ENCODE peak calls at places on chromosomes 6 and 20, in four cellular contexts. V, O, L and I are unnamed samples. For H3K9me3 and H3K27me3, the result is how much of the 10 kb centered on the place peaks cover.

GRCh38 chr6:158039571-158040050 is 57.9 kb downstream of the SYNJ2 start:
- DNase-seq in V (no peak), O (peak), L (peak), I (peak)

GRCh38 chr20:7770046-7770445 is 170.2 kb downstream of the HAO1 start:
- DNase-seq in V (no peak), O (no peak), L (no peak), I (no peak)

GRCh38 chr6:3825851-3826581 is 23.2 kb upstream of the FAM50B start:
- DNase-seq in V (peak), O (peak), L (peak), I (peak)

GRCh38 chr6:48597951-48598350 is 487.0 kb upstream of the PTCHD4 start:
- DNase-seq in V (no peak), O (no peak), L (no peak), I (no peak)

GRCh38 chr20:23231561-23232218 is 118.9 kb upstream of the NXT1 start:
- DNase-seq in V (no peak), O (no peak), L (no peak), I (peak)

GRCh38 chr6:45327956-45328522 is at the start of gene RUNX2:
- DNase-seq in V (no peak), O (no peak), L (no peak), I (peak)

GRCh38 chr6:146546440-146546839 is 2.8 kb downstream of the RAB32 start:
- DNase-seq in V (no peak), O (no peak), L (no peak), I (peak)

GRCh38 chr6:43016166-43016915 is 2.3 kb downstream of the KLHDC3 start:
- DNase-seq in V (no peak), O (no peak), L (no peak), I (no peak)

GRCh38 chr20:47957135-47957534 is 171.9 kb upstream of the SULF2 start:
- DNase-seq in V (no peak), O (no peak), L (no peak), I (no peak)

GRCh38 chr6:147149826-147150225 is 54.4 kb upstream of the STXBP5 start:
- DNase-seq in V (no peak), O (no peak), L (no peak), I (no peak)

GRCh38 chr6:38935051-38935450 is 113.5 kb upstream of the GLP1R start:
- DNase-seq in V (no peak), O (no peak), L (no peak), I (no peak)

GRCh38 chr6:9659848-9660247 is 755.0 kb downstream of the TFAP2A start:
- DNase-seq in V (no peak), O (no peak), L (no peak), I (no peak)

GRCh38 chr6:9657994-9658393 is 756.9 kb downstream of the TFAP2A start:
- DNase-seq in V (no peak), O (no peak), L (no peak), I (no peak)
- H3K9me3 ChIP-seq in V (under half), O (under half), L (under half), I (under half)

GRCh38 chr6:107971181-107971580 is 13.2 kb upstream of the SEC63 start:
- DNase-seq in V (no peak), O (no peak), L (no peak), I (no peak)
- H3K27me3 ChIP-seq in V (under half), O (under half), L (under half), I (under half)

GRCh38 chr6:2434116-2434515 is 188.7 kb upstream of the GMDS start:
- DNase-seq in V (no peak), O (no peak), L (no peak), I (no peak)
- H3K4me3 ChIP-seq in V (no peak), O (no peak), L (no peak), I (no peak)

GRCh38 chr20:60695223-60695622 is 556.8 kb upstream of the CDH4 start:
- DNase-seq in V (no peak), O (no peak), L (no peak), I (peak)
- H3K9me3 ChIP-seq in V (under half), O (under half), L (under half), I (under half)

GRCh38 chr20:32027653-32028052 is 17.4 kb downstream of the CCM2L start:
- DNase-seq in V (no peak), O (no peak), L (no peak), I (no peak)

GRCh38 chr20:32021091-32021490 is 10.9 kb downstream of the CCM2L start:
- DNase-seq in V (no peak), O (no peak), L (no peak), I (no peak)

GRCh38 chr20:32028647-32029372 is 18.6 kb downstream of the CCM2L start:
- DNase-seq in V (no peak), O (no peak), L (no peak), I (no peak)

GRCh38 chr20:32029561-32029960 is 19.3 kb downstream of the CCM2L start:
- DNase-seq in V (no peak), O (no peak), L (peak), I (no peak)

DNA sequence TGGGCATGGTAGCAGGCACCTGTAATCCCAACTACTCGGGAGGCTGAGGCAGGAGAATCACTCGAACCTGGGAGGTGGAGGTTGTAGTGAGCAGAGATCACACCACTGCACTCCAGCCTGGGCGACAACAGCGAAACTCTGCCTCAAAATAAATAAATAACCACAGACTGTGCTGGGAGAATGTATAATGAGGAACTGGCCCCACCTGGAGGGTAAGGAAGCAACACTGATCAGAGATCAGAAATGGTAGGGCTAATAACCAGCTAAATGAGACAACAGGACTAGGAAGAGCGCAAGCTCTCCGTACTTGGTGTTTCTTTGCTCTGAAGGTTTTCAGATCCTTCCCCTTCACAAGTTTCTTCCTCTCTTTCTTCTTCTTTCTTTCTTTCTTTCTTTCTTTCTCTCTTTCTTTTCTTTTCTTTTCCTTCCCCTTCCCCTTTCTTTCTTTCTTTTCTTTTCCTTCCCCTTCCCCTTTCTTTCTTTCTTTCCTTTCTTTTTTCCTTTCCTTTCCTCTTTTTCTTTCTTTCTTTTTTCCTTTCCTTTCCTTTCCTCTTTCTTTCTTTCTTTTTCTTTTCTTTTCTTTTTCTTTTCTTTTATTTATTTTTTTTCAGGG is 14.6 kb downstream of the CCM2L start:
- DNase-seq in V (no peak), O (no peak), L (no peak), I (no peak)
- H3K27me3 ChIP-seq in V (under half), O (under half), L (under half), I (under half)

DNA sequence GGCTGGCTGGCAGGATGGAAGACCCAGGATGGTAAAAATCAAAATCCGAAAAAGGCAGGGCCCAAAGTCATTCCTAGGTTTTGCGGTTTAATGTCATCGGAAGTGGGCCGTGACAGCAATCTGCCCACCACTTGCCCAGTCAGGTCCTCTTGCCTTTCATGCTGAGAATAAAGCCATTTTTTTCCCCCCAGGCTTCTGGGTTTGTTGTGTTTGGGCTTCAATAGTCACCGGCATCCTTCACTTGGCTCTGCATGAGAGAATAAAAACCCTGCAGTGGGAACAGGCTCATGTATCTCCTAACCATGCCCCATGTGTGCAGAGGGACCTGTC is 56.1 kb downstream of the MEP1A start:
- DNase-seq in V (no peak), O (no peak), L (no peak), I (no peak)
- H3K4me3 ChIP-seq in V (no peak), O (no peak), L (no peak), I (no peak)

GRCh38 chr6:41426438-41426851 is 91.0 kb downstream of the NCR2 start:
- DNase-seq in V (no peak), O (no peak), L (no peak), I (no peak)
- H3K9me3 ChIP-seq in V (under half), O (under half), L (under half), I (under half)

DNA sequence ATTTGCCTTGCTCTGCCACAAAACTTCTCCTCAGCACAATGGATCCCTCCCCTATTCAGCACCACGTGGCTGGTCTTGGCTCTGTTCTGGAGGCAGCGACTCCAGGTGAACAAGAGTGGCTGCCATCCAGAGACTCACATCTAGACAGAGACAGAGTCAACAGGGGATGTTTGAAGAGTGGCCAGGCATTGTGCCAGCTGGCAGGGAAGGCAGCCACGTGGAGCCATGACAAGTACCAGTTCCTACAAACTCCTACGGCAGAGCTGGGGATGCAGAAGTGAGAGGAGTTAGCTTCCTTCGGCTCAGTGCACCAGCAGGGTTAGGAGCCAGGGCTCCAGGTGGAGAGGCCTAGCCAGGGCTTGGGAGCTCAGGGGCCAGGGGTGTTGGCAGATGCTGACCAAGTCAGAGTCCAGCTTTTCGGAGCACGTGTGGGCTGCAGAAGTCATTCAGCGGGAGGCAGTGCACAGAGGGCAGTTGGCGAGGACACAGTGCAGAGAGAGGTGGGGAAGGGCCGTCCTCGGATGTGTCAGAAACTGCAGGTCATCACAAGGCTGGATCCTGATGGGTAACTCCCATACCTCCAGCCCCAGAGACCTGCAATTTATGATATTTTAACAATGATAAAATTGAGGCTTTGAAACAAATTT is 171.7 kb upstream of the PDE10A start:
- DNase-seq in V (peak), O (peak), L (no peak), I (peak)
- H3K27me3 ChIP-seq in V (under half), O (under half), L (under half), I (under half)

DNA sequence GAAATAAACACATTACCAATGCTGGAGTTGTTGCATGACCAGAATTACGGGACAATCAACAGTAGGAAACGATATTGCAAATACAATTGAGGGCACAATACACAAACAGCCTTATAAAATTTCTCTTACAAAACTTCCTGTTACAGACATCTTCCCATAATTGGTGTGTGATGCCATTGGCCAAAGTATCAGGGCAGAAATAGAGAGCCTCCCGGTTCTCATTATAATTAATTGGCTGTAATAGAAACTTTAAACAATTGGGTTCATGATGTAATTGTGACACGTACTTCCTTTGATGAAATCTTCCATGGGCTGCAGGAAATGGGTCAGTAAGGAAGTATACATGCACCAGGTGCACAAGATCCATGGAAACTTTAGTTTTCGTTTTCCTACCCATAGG is 40.3 kb upstream of the RALGAPA2 start:
- DNase-seq in V (no peak), O (no peak), L (no peak), I (no peak)
- H3K4me3 ChIP-seq in V (no peak), O (no peak), L (no peak), I (no peak)